ENCODE peak calls at places on chromosomes 6 and 20, in nine cellular contexts. X is cardiac fibroblast, L is RWPE2, H is HCT116, G is GM10248, W is Peyer's patch, B is keratinocyte, N is astrocyte, O is glutamatergic neuron. S is an unnamed sample.
A peak's percentile ranks its signal among the peaks of the same experiment; 100 is the strongest.

GRCh38 chr6:170497845-170498281 is 55.2 kb downstream of the PSMB1 start:
- DNase-seq in X (no peak), L (no peak), H (no peak), G (no peak), W (no peak), B (no peak), N (peak; percentile 3), O (no peak), S (no peak)

GRCh38 chr6:167350731-167351655 is 26.1 kb downstream of the TTLL2 start:
- DNase-seq in X (peak; percentile 28), L (no peak), H (peak; percentile 52), G (peak; percentile 61), W (peak; percentile 86), B (peak; percentile 4), N (peak; percentile 30), O (peak; percentile 91), S (no peak)

GRCh38 chr6:33010356-33010755 is 965 bp upstream of the HLA-DOA start:
- DNase-seq in X (no peak), L (no peak), H (no peak), G (peak; percentile 2), W (no peak), B (no peak), N (no peak), O (no peak), S (no peak)

GRCh38 chr6:44067073-44067759 is 60.0 kb downstream of the MRPL14 start:
- DNase-seq in X (no peak), L (no peak), H (no peak), G (no peak), W (no peak), B (no peak), N (no peak), O (no peak), S (no peak)

GRCh38 chr20:9218412-9219001 is 149.6 kb downstream of the PLCB4 start:
- DNase-seq in X (peak; percentile 62), L (no peak), H (no peak), G (no peak), W (no peak), B (no peak), N (peak; percentile 67), O (no peak), S (no peak)

GRCh38 chr6:118174071-118174470 is 267.0 kb downstream of the SLC35F1 start:
- DNase-seq in X (no peak), L (no peak), H (no peak), G (no peak), W (no peak), B (no peak), N (no peak), O (no peak), S (no peak)

GRCh38 chr6:97394160-97394748 is 111.2 kb upstream of the MMS22L start:
- DNase-seq in X (peak; percentile 77), L (no peak), H (peak; percentile 64), G (peak; percentile 54), W (no peak), B (peak; percentile 36), N (peak; percentile 7), O (no peak), S (no peak)

GRCh38 chr20:37480915-37481314 is 40.1 kb upstream of the NNAT start:
- DNase-seq in X (no peak), L (peak; percentile 38), H (no peak), G (no peak), W (no peak), B (no peak), N (no peak), O (no peak), S (no peak)

GRCh38 chr20:1660263-1660662 is 2.7 kb upstream of the SIRPG start:
- DNase-seq in X (no peak), L (no peak), H (no peak), G (no peak), W (no peak), B (no peak), N (no peak), O (no peak), S (no peak)

GRCh38 chr20:1661542-1662299 is 4.1 kb upstream of the SIRPG start:
- DNase-seq in X (no peak), L (no peak), H (no peak), G (no peak), W (no peak), B (no peak), N (no peak), O (no peak), S (no peak)

GRCh38 chr20:1654994-1655393 is 2.6 kb downstream of the SIRPG start:
- DNase-seq in X (no peak), L (no peak), H (no peak), G (no peak), W (no peak), B (no peak), N (no peak), O (no peak), S (no peak)

GRCh38 chr20:1656844-1657243 is 735 bp downstream of the SIRPG start:
- DNase-seq in X (no peak), L (no peak), H (no peak), G (no peak), W (no peak), B (no peak), N (no peak), O (no peak), S (no peak)

DNA sequence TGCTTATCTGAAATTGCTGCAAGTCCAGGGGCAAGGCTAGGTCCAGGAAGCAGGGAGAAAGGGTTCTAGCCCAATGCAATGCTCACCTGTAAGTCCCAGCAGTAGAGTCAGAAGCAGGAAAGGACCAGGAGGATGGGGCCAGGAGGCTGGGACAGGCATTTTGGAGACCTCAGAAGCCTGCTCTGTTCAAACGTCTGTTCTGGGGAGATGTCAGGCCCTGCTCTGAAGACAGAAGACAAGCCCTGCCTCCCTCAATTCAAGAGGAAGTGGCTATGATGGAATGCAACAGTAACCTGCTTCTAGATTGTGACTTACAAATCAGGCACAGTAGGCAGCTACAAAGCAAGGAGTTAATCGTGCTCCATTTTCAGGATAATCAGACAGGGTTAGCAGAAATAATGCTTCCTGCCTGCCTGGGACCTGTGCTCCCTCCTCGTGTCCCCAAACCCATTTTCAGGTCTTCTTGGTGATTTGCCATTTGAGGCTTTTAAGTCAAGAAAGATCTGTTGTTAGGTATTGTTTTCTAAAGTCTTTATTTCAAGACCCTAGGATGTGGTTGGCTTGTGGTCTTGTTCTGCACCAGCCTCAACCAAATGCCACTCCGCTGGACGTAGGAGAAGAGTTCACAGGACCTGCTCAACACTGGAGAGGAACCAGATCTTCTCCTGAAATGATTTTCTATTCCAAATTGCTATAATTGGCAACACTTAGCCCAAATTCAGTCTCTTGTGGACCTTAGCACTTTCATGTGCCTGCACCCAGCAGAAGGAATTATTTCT is at the start of gene SIRPG:
- DNase-seq in X (no peak), L (no peak), H (no peak), G (no peak), W (no peak), B (no peak), N (no peak), O (no peak), S (no peak)
- TF ChIP-seq CTCF in X (no peak), L (no peak), H (no peak), G (no peak), W (no peak), B (no peak), N (no peak), O (no peak), S (no peak)

GRCh38 chr6:21937466-21937865 is 343.9 kb downstream of the SOX4 start:
- DNase-seq in X (no peak), L (no peak), H (no peak), G (no peak), W (no peak), B (no peak), N (no peak), O (no peak), S (no peak)

GRCh38 chr6:21935142-21935541 is 341.6 kb downstream of the SOX4 start:
- DNase-seq in X (no peak), L (no peak), H (no peak), G (no peak), W (no peak), B (no peak), N (no peak), O (no peak), S (no peak)

GRCh38 chr6:21933351-21933750 is 339.8 kb downstream of the SOX4 start:
- DNase-seq in X (peak; percentile 30), L (no peak), H (no peak), G (no peak), W (no peak), B (no peak), N (no peak), O (no peak), S (no peak)

GRCh38 chr6:21931641-21932335 is 338.2 kb downstream of the SOX4 start:
- DNase-seq in X (peak; percentile 59), L (no peak), H (no peak), G (no peak), W (no peak), B (no peak), N (peak; percentile 88), O (no peak), S (no peak)

GRCh38 chr6:21935561-21936028 is 342.0 kb downstream of the SOX4 start:
- DNase-seq in X (peak; percentile 78), L (no peak), H (peak; percentile 27), G (no peak), W (no peak), B (no peak), N (peak; percentile 57), O (peak; percentile 34), S (no peak)
- TF ChIP-seq CTCF in X (peak; percentile 62), L (peak; percentile 52), H (peak; percentile 78), G (peak; percentile 28), W (peak; percentile 34), B (peak; percentile 72), N (peak; percentile 57), O (peak; percentile 74), S (peak; percentile 84)

GRCh38 chr20:13786143-13786828 is 1.5 kb downstream of the NDUFAF5 start:
- DNase-seq in X (no peak), L (no peak), H (no peak), G (no peak), W (no peak), B (no peak), N (no peak), O (no peak), S (no peak)

GRCh38 chr20:13788167-13788834 is 3.5 kb downstream of the NDUFAF5 start:
- DNase-seq in X (peak; percentile 71), L (no peak), H (peak; percentile 65), G (peak; percentile 51), W (no peak), B (peak; percentile 35), N (peak; percentile 39), O (peak; percentile 68), S (no peak)

GRCh38 chr20:13783528-13783927 is 1.2 kb downstream of the ESF1 start:
- DNase-seq in X (no peak), L (no peak), H (no peak), G (no peak), W (no peak), B (no peak), N (no peak), O (no peak), S (no peak)

GRCh38 chr20:13784893-13785715 is at the start of the genes ESF1 and NDUFAF5:
- DNase-seq in X (peak; percentile 97), L (peak; percentile 94), H (peak; percentile 95), G (peak; percentile 93), W (peak; percentile 93), B (peak; percentile 85), N (peak; percentile 97), O (peak; percentile 96), S (peak; percentile 93)

DNA sequence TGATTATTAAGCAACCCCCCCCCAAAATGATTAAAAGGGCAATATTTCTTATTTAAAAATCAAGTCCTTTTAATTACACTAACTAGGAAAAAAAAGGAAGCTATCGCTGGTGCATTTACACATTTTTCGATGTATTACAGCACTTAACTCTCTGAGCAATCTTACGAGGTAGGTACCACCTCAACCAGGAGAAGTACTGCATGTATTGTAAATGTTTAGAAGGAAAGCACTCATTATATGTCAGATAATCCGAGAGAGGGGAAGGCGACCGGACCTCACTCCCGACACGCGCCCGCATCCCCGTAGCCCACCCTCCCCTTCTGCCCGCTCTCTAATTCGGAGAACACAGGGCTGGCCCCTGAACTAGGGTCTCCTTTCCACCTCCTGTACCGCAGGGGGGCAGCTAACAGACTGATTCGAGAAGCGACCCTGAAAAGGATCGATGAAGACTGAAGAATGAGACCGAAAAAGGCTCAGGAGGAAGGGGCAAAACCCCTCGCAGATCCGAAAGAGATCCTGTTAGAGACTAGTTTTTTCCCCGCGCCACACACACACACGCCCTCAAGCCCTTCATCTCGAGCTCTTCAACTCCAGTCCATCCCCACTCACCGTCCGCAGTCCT is 337 bp downstream of the ESF1 start:
- DNase-seq in X (no peak), L (no peak), H (no peak), G (no peak), W (no peak), B (no peak), N (no peak), O (peak; percentile 54), S (no peak)
- TF ChIP-seq CTCF in X (no peak), L (no peak), H (no peak), G (no peak), W (no peak), B (no peak), N (no peak), O (no peak), S (no peak)

GRCh38 chr6:151023346-151023745 is 157.8 kb downstream of the MTHFD1L start:
- DNase-seq in X (no peak), L (no peak), H (no peak), G (no peak), W (no peak), B (no peak), N (no peak), O (no peak), S (no peak)
- TF ChIP-seq CTCF in X (no peak), L (no peak), H (no peak), G (no peak), W (no peak), B (no peak), N (no peak), O (no peak), S (no peak)